ENCODE peak calls at places on chromosomes 3 and 15, in eight cellular contexts. D is fibroblast of mammary gland, B is breast epithelium, Q is T-helper 2 cell, X is T follicular helper cell, L is cardiac fibroblast, J is HTR-8/SVneo, I is left ventricle myocardium superior. Y is an unnamed sample.

GRCh38 chr3:59927061-59927460 is 877.2 kb upstream of the CFAP20DC start:
- DNase-seq in D (no peak), B (no peak), Q (no peak), X (no peak), L (no peak), J (no peak), I (no peak), Y (no peak)

GRCh38 chr3:152825566-152825965 is 9.4 kb upstream of the P2RY1 start:
- DNase-seq in D (no peak), B (no peak), Q (no peak), X (no peak), L (no peak), J (no peak), I (no peak), Y (no peak)

GRCh38 chr3:64575211-64575844 is 112.5 kb downstream of the ADAMTS9 start:
- DNase-seq in D (peak; percentile 38), B (no peak), Q (no peak), X (no peak), L (peak; percentile 35), J (peak; percentile 3), I (no peak), Y (no peak)

GRCh38 chr3:35862057-35862456 is 222.7 kb downstream of the ARPP21 start:
- DNase-seq in D (no peak), B (no peak), Q (no peak), X (no peak), L (no peak), J (no peak), I (no peak), Y (no peak)

GRCh38 chr15:35256555-35256954 is 171.5 kb upstream of the NANOGP8 start:
- DNase-seq in D (peak; percentile 59), B (no peak), Q (no peak), X (no peak), L (no peak), J (no peak), I (no peak), Y (no peak)

GRCh38 chr3:170155604-170156003 is 25.9 kb downstream of the PHC3 start:
- DNase-seq in D (no peak), B (no peak), Q (no peak), X (no peak), L (no peak), J (no peak), I (no peak), Y (no peak)

GRCh38 chr15:84685304-84685703 is 27.3 kb upstream of the NMB start:
- DNase-seq in D (peak; percentile 95), B (no peak), Q (no peak), X (no peak), L (peak; percentile 86), J (peak; percentile 23), I (peak; percentile 64), Y (no peak)

GRCh38 chr3:130507746-130508145 is 9.2 kb upstream of the COL6A6 start:
- DNase-seq in D (no peak), B (no peak), Q (no peak), X (no peak), L (no peak), J (no peak), I (no peak), Y (no peak)

GRCh38 chr15:73373221-73373620 is 4.5 kb upstream of the HCN4 start:
- DNase-seq in D (no peak), B (no peak), Q (no peak), X (no peak), L (no peak), J (no peak), I (no peak), Y (no peak)

GRCh38 chr3:31066999-31067398 is 172.5 kb upstream of the GADL1 start:
- DNase-seq in D (peak; percentile 99), B (peak; percentile 26), Q (no peak), X (no peak), L (peak; percentile 91), J (peak; percentile 53), I (no peak), Y (no peak)

GRCh38 chr3:49906004-49906860 is 2.6 kb upstream of the MST1R start:
- DNase-seq in D (peak; percentile 31), B (peak; percentile 31), Q (peak; percentile 34), X (peak; percentile 21), L (peak; percentile 60), J (peak; percentile 89), I (peak; percentile 67), Y (peak; percentile 40)

GRCh38 chr3:37703633-37704032 is 158.0 kb upstream of the CTDSPL start:
- DNase-seq in D (peak; percentile 63), B (no peak), Q (no peak), X (no peak), L (peak; percentile 46), J (no peak), I (no peak), Y (no peak)

GRCh38 chr3:123305192-123305591 is 103.4 kb downstream of the SEC22A start:
- DNase-seq in D (no peak), B (no peak), Q (no peak), X (no peak), L (no peak), J (no peak), I (no peak), Y (no peak)

GRCh38 chr3:59310736-59311135 is 260.9 kb upstream of the CFAP20DC start:
- DNase-seq in D (no peak), B (no peak), Q (no peak), X (no peak), L (no peak), J (no peak), I (no peak), Y (no peak)

GRCh38 chr15:77476999-77477398 is 56.3 kb downstream of the HMG20A start:
- DNase-seq in D (no peak), B (no peak), Q (no peak), X (no peak), L (peak; percentile 49), J (no peak), I (no peak), Y (no peak)

GRCh38 chr15:73647259-73648026 is 14.3 kb upstream of the NPTN start:
- DNase-seq in D (no peak), B (no peak), Q (no peak), X (no peak), L (no peak), J (no peak), I (no peak), Y (no peak)

GRCh38 chr15:75130597-75131268 is 70.9 kb upstream of the C15orf39 start:
- DNase-seq in D (no peak), B (no peak), Q (no peak), X (no peak), L (no peak), J (no peak), I (no peak), Y (peak; percentile 13)

GRCh38 chr3:58120075-58120812 is 90.5 kb downstream of the DNASE1L3 start:
- DNase-seq in D (no peak), B (no peak), Q (no peak), X (no peak), L (peak; percentile 69), J (no peak), I (peak; percentile 43), Y (no peak)

GRCh38 chr3:65877160-65877559 is 161.6 kb downstream of the MAGI1 start:
- DNase-seq in D (peak; percentile 30), B (no peak), Q (no peak), X (no peak), L (no peak), J (no peak), I (no peak), Y (no peak)

GRCh38 chr3:79178471-79178870 is 589.3 kb downstream of the ROBO1 start:
- DNase-seq in D (no peak), B (no peak), Q (no peak), X (no peak), L (no peak), J (no peak), I (no peak), Y (no peak)

GRCh38 chr3:29186131-29186599 is 94.7 kb upstream of the RBMS3 start:
- DNase-seq in D (peak; percentile 98), B (no peak), Q (no peak), X (no peak), L (peak; percentile 82), J (no peak), I (no peak), Y (no peak)

GRCh38 chr3:136818191-136818850 is 605 bp upstream of the SLC35G2 start:
- DNase-seq in D (peak; percentile 96), B (no peak), Q (no peak), X (no peak), L (peak; percentile 87), J (peak; percentile 91), I (peak; percentile 39), Y (peak; percentile 0)

GRCh38 chr3:129525341-129525968 is 3.0 kb upstream of the RHO start:
- DNase-seq in D (peak; percentile 75), B (no peak), Q (no peak), X (no peak), L (peak; percentile 36), J (no peak), I (no peak), Y (no peak)

GRCh38 chr3:136802481-136802996 is 16.4 kb upstream of the SLC35G2 start:
- DNase-seq in D (peak; percentile 29), B (no peak), Q (no peak), X (no peak), L (peak; percentile 47), J (no peak), I (no peak), Y (no peak)

GRCh38 chr15:58043192-58043903 is 22.2 kb downstream of the ALDH1A2 start:
- DNase-seq in D (peak; percentile 47), B (no peak), Q (no peak), X (peak; percentile 17), L (peak; percentile 62), J (no peak), I (peak; percentile 46), Y (no peak)

GRCh38 chr15:37783290-37783689 is 151.2 kb upstream of the TMCO5A start:
- DNase-seq in D (no peak), B (no peak), Q (no peak), X (no peak), L (peak; percentile 28), J (no peak), I (no peak), Y (no peak)

GRCh38 chr15:33022629-33023028 is 171.9 kb downstream of the FMN1 start:
- DNase-seq in D (peak; percentile 65), B (peak; percentile 72), Q (no peak), X (no peak), L (peak; percentile 54), J (peak; percentile 31), I (peak; percentile 87), Y (no peak)

GRCh38 chr3:132317229-132317948 is at the start of gene ACP3:
- DNase-seq in D (peak; percentile 89), B (peak; percentile 53), Q (no peak), X (no peak), L (peak; percentile 97), J (peak; percentile 21), I (peak; percentile 64), Y (no peak)

GRCh38 chr15:90684281-90684680 is 32.9 kb upstream of the BLM start:
- DNase-seq in D (no peak), B (no peak), Q (no peak), X (no peak), L (peak; percentile 36), J (no peak), I (no peak), Y (no peak)

GRCh38 chr3:188829577-188829976 is 342.2 kb upstream of the TPRG1 start:
- DNase-seq in D (no peak), B (no peak), Q (no peak), X (no peak), L (no peak), J (no peak), I (no peak), Y (no peak)

GRCh38 chr15:60299452-60300047 is 98.2 kb downstream of the ANXA2 start:
- DNase-seq in D (peak; percentile 11), B (no peak), Q (no peak), X (no peak), L (peak; percentile 7), J (no peak), I (peak; percentile 29), Y (no peak)

GRCh38 chr3:174498638-174499037 is 360.5 kb upstream of the NAALADL2 start:
- DNase-seq in D (peak; percentile 71), B (no peak), Q (no peak), X (no peak), L (peak; percentile 11), J (no peak), I (no peak), Y (no peak)

GRCh38 chr3:161217496-161217895 is 3.6 kb upstream of the NMD3 start:
- DNase-seq in D (peak; percentile 66), B (no peak), Q (no peak), X (no peak), L (no peak), J (peak; percentile 20), I (no peak), Y (no peak)

GRCh38 chr3:50126287-50127211 is 28.6 kb upstream of the SEMA3F start:
- DNase-seq in D (no peak), B (no peak), Q (no peak), X (no peak), L (peak; percentile 69), J (peak; percentile 83), I (no peak), Y (no peak)